ENCODE peak calls at places on chromosomes 7 and 10, in nine cellular contexts. V is stomach, U is breast epithelium, A is cardiac muscle cell, G is heart right ventricle, S is AG04450, E is endodermal cell, L is sigmoid colon, J is fibroblast of lung. D is an unnamed sample.

GRCh38 chr7:36021367-36021766 is 131.7 kb upstream of the EEPD1 start:
- DNase-seq in U (no peak), V (no peak), A (no peak), G (no peak), S (no peak), E (peak), L (no peak), J (peak), D (no peak)

GRCh38 chr10:132293416-132294195 is 14.1 kb downstream of the STK32C start:
- DNase-seq in E (peak), J (no peak), S (no peak), L (peak), U (peak), G (no peak), A (no peak), V (no peak), D (no peak)

GRCh38 chr10:50992972-50993766 is 81.1 kb upstream of the PRKG1 start:
- DNase-seq in E (peak), G (no peak), J (peak), A (peak), S (peak), L (no peak), U (no peak), V (no peak), D (peak)

GRCh38 chr10:112851582-112851981 is 98.5 kb upstream of the TCF7L2 start:
- DNase-seq in J (no peak), U (no peak), S (no peak), A (no peak), E (no peak), V (peak), G (no peak), L (no peak), D (no peak)

GRCh38 chr10:71780722-71781121 is 7.4 kb upstream of the VSIR start:
- DNase-seq in J (no peak), U (no peak), S (no peak), E (peak), L (no peak), G (no peak), V (no peak), A (no peak), D (no peak)

GRCh38 chr7:99129536-99129935 is 14.4 kb downstream of the SMURF1 start:
- DNase-seq in G (no peak), J (no peak), S (no peak), V (no peak), A (no peak), E (no peak), U (no peak), L (no peak), D (no peak)

GRCh38 chr7:66950763-66951162 is 29.7 kb downstream of the TMEM248 start:
- DNase-seq in U (no peak), G (no peak), J (peak), V (no peak), S (no peak), E (no peak), A (no peak), L (no peak), D (no peak)

GRCh38 chr10:76942556-76943416 is 694.8 kb downstream of the KCNMA1 start:
- DNase-seq in E (no peak), A (no peak), V (no peak), L (no peak), U (no peak), S (no peak), G (no peak), J (no peak), D (no peak)

GRCh38 chr10:73998623-73999622 is 1.0 kb downstream of the VCL start:
- DNase-seq in L (peak), S (peak), A (peak), J (peak), U (peak), G (peak), V (peak), E (peak), D (no peak)

GRCh38 chr10:86100581-86101061 is 266.0 kb downstream of the GRID1 start:
- DNase-seq in V (no peak), G (no peak), U (no peak), A (peak), J (peak), E (peak), S (no peak), L (no peak), D (no peak)

GRCh38 chr7:139362302-139362701 is 2.6 kb downstream of the LUC7L2 start:
- DNase-seq in V (no peak), A (peak), S (no peak), G (no peak), L (no peak), U (no peak), J (peak), E (no peak), D (no peak)

GRCh38 chr7:100946766-100947365 is 2.5 kb upstream of the MUC3A start:
- DNase-seq in G (peak), V (no peak), A (no peak), U (no peak), S (no peak), E (no peak), J (no peak), L (no peak), D (no peak)

GRCh38 chr7:100943693-100944092 is 5.6 kb upstream of the MUC3A start:
- DNase-seq in U (no peak), A (no peak), G (no peak), L (no peak), E (peak), S (no peak), J (no peak), V (no peak), D (no peak)

GRCh38 chr7:100944138-100944537 is 5.2 kb upstream of the MUC3A start:
- DNase-seq in G (no peak), E (no peak), J (no peak), A (no peak), L (no peak), V (no peak), S (no peak), U (no peak), D (no peak)

GRCh38 chr7:100946111-100946510 is 3.2 kb upstream of the MUC3A start:
- DNase-seq in J (no peak), E (no peak), G (no peak), A (no peak), U (no peak), L (no peak), V (no peak), S (no peak), D (no peak)

DNA sequence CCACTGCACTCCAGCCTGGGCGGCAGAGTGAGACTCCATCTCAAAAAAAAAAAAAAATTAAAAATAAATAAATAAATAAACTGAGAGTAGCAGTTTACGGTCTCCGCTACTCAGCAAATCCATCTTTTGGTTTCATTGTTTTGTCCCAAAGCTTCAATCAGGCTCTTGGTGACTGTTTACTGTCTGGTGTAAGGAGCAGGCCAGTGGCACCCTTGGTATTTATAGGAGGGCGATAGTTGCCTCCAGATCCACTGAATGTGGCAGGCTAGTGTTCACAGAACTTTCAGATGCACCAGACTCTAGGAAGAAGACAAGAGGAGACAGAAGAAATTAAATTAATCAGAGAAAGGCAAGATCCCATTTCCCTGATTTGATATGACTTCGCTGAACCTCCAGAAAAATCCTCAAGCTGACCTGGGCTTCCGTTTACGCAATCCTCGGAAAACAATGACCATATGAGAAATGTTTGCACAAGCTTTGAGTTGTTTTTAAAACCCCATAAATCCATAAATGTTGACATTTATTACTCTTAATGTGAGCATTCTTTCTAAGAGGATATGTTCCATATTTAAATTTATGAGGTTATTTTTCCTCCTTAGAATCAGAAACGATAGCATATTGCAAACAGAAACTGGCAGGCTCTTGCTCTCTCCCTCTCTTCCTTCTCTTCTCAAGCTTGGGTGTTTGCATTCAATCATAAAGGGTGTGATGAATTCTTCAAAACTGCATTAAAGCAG is 7.1 kb upstream of the MUC3A start:
- DNase-seq in V (no peak), G (no peak), A (no peak), L (no peak), U (no peak), J (no peak), S (no peak), E (no peak), D (no peak)
- H3K4me3 ChIP-seq in V (no peak), G (no peak), A (no peak), L (no peak), U (no peak), J (no peak), S (no peak), E (no peak), D (no peak)

DNA sequence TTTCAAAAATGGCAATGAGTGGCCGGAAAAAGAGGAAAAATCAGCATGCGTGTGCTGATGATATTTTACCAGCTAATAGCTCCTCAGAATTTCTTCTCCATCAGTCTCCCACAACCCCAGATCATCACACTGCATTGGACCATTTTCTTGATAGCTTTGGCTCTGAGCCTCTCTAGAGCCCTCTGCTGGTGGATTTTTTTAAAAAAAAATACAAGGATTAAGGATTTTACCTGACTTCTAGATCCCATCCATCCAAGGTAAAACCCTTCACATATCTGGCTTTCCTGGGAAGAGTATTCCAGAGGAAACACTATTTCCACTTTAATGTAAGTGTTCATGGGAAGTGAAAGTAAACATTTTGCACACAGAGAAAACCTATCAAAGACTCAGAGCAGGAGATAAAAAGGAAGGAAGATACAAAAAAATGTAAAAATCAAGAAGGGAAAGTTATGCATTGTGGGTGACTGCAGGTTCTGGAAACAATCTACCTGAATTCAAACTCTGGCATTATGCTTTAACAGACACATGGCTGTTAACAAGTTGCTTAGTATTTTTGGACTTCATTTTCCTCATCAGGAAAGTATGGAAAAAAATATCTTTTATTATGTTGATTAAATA is 380.9 kb downstream of the LRRTM3 start:
- DNase-seq in U (no peak), E (peak), G (no peak), S (no peak), J (peak), A (peak), V (no peak), L (no peak), D (no peak)
- TF ChIP-seq CTCF in U (no peak), E (peak), G (peak), S (peak), J (peak), A (peak), V (no peak), L (no peak), D (peak)

DNA sequence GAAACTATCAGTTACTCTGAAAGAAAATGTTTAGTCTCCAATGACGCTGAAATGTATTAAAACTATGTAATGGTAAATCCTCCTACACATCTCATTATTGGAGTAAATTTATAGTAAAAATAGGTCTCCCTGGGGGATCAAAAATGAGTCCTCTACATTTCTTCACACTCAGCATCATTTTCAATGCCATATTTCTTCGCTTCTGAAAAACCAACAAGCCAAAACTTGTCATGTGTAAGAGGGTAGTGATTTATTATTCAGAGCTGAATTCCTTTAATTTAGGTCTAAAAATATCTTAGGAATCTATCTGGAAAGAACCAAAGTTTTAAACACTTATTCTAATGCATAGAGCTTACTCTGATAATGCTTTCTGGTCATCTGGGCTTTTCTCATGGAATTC is 3.0 kb downstream of the PDK4 start:
- DNase-seq in S (no peak), U (no peak), V (no peak), G (no peak), A (no peak), L (no peak), J (no peak), E (no peak), D (no peak)
- H3K4me3 ChIP-seq in S (no peak), U (peak), V (peak), G (peak), A (no peak), L (peak), J (no peak), E (no peak), D (no peak)

GRCh38 chr10:37495415-37495814 is 362.0 kb downstream of the ZNF248 start:
- DNase-seq in U (no peak), A (no peak), E (no peak), V (no peak), G (no peak), J (no peak), L (no peak), S (no peak), D (no peak)
- TF ChIP-seq CTCF in U (no peak), A (no peak), E (peak), V (no peak), G (peak), J (no peak), L (no peak), S (no peak), D (no peak)

DNA sequence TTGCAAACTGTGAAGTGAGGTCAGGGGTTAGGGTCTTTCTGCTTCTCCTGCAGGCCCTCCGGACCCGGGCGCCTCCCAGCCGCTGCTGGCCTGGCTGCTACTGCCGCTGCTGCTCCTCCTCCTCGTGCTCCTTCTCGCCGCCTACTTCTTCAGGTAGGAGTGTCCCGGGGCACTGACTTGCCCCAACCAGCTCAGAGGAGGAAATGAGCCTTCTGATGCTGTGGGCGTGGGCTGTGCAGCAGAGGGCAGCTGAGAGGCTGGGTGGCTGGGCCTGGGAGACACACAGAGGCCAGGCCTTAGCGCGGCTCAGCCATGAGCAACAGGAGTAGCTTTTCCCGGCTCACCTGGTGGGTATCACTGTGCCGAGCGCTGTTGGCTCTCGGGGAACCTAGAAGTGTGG is 78.9 kb downstream of the MKI67 start:
- DNase-seq in E (peak), S (no peak), V (peak), L (peak), A (peak), G (peak), J (peak), U (peak), D (no peak)
- H3K4me3 ChIP-seq in E (no peak), S (no peak), V (peak), L (peak), A (peak), G (peak), J (no peak), U (peak), D (no peak)